ENCODE peak calls at places on chromosome 6, in eight cellular contexts. One of them, this sample, is unnamed.

GRCh38 chr6:135179920-135180457 is 1.1 kb upstream of the MYB start:
- DNase-seq in A549: no peak
- DNase-seq in psoas muscle: no peak
- DNase-seq in tibial nerve: no peak
- DNase-seq in astrocyte: peak; percentile 11
- DNase-seq in upper lobe of right lung: no peak
- DNase-seq in IMR-90: peak; percentile 46
- DNase-seq in cardiac muscle cell: no peak
- DNase-seq in this sample: no peak

GRCh38 chr6:79713701-79714322 is 82.7 kb downstream of the SH3BGRL2 start:
- DNase-seq in A549: peak; percentile 46
- DNase-seq in psoas muscle: peak; percentile 17
- DNase-seq in tibial nerve: no peak
- DNase-seq in astrocyte: no peak
- DNase-seq in upper lobe of right lung: no peak
- DNase-seq in IMR-90: peak; percentile 50
- DNase-seq in cardiac muscle cell: peak; percentile 76
- DNase-seq in this sample: no peak

GRCh38 chr6:56021943-56022342 is 146.6 kb upstream of the BMP5 start:
- DNase-seq in A549: no peak
- DNase-seq in psoas muscle: no peak
- DNase-seq in tibial nerve: no peak
- DNase-seq in astrocyte: no peak
- DNase-seq in upper lobe of right lung: no peak
- DNase-seq in IMR-90: no peak
- DNase-seq in cardiac muscle cell: no peak
- DNase-seq in this sample: no peak

GRCh38 chr6:121382467-121383121 is 48.3 kb upstream of the TBC1D32 start:
- DNase-seq in A549: peak; percentile 12
- DNase-seq in psoas muscle: no peak
- DNase-seq in tibial nerve: no peak
- DNase-seq in astrocyte: no peak
- DNase-seq in upper lobe of right lung: no peak
- DNase-seq in IMR-90: no peak
- DNase-seq in cardiac muscle cell: peak; percentile 71
- DNase-seq in this sample: no peak

GRCh38 chr6:47079638-47080037 is 37.5 kb upstream of the ADGRF1 start:
- DNase-seq in A549: peak; percentile 18
- DNase-seq in psoas muscle: no peak
- DNase-seq in tibial nerve: no peak
- DNase-seq in astrocyte: no peak
- DNase-seq in upper lobe of right lung: no peak
- DNase-seq in IMR-90: no peak
- DNase-seq in cardiac muscle cell: no peak
- DNase-seq in this sample: no peak

GRCh38 chr6:42257063-42257462 is 39.4 kb upstream of the MRPS10 start:
- DNase-seq in A549: no peak
- DNase-seq in psoas muscle: no peak
- DNase-seq in tibial nerve: no peak
- DNase-seq in astrocyte: no peak
- DNase-seq in upper lobe of right lung: no peak
- DNase-seq in IMR-90: no peak
- DNase-seq in cardiac muscle cell: no peak
- DNase-seq in this sample: no peak

GRCh38 chr6:48869595-48869994 is 593.5 kb downstream of the MMUT start:
- DNase-seq in A549: no peak
- DNase-seq in psoas muscle: no peak
- DNase-seq in tibial nerve: no peak
- DNase-seq in astrocyte: no peak
- DNase-seq in upper lobe of right lung: no peak
- DNase-seq in IMR-90: no peak
- DNase-seq in cardiac muscle cell: no peak
- DNase-seq in this sample: no peak

GRCh38 chr6:47288245-47289090 is 21.2 kb downstream of the TNFRSF21 start:
- DNase-seq in A549: no peak
- DNase-seq in psoas muscle: no peak
- DNase-seq in tibial nerve: no peak
- DNase-seq in astrocyte: no peak
- DNase-seq in upper lobe of right lung: no peak
- DNase-seq in IMR-90: no peak
- DNase-seq in cardiac muscle cell: no peak
- DNase-seq in this sample: no peak

GRCh38 chr6:960356-960755 is 267.4 kb upstream of the EXOC2 start:
- DNase-seq in A549: no peak
- DNase-seq in psoas muscle: no peak
- DNase-seq in tibial nerve: no peak
- DNase-seq in astrocyte: no peak
- DNase-seq in upper lobe of right lung: no peak
- DNase-seq in IMR-90: peak; percentile 6
- DNase-seq in cardiac muscle cell: no peak
- DNase-seq in this sample: no peak

DNA sequence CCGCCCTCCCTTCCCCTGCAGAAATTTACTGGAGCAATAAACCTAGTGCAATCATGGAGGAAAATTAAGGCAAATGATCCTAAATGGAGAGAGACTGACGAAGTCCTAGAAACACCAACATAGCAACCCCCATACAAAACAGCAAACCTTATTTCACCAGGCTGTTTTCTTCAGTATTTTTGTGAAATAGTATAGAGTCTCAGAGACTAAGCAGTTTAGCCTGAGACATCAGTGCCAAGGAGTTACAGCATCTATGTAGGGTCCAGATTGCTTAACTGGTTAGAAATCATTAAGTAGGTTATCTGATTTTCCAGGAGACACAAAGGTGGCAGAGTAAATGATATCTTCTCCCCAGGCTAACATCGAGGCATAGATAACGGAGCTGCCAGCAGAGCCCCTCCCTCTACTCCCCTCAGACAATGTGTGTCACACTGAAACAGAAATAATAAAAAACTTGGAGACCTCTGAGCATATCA is 472.9 kb upstream of the CITED2 start:
- DNase-seq in A549: no peak
- DNase-seq in psoas muscle: no peak
- DNase-seq in tibial nerve: no peak
- DNase-seq in astrocyte: no peak
- DNase-seq in upper lobe of right lung: no peak
- DNase-seq in IMR-90: no peak
- DNase-seq in cardiac muscle cell: no peak
- DNase-seq in this sample: no peak
- H3K27ac ChIP-seq in A549: no peak overlapping the region
- H3K27ac ChIP-seq in psoas muscle: no peak overlapping the region
- H3K27ac ChIP-seq in tibial nerve: no peak overlapping the region
- H3K27ac ChIP-seq in astrocyte: no peak overlapping the region
- H3K27ac ChIP-seq in upper lobe of right lung: no peak overlapping the region
- H3K27ac ChIP-seq in IMR-90: no peak overlapping the region
- H3K27ac ChIP-seq in cardiac muscle cell: no peak overlapping the region
- H3K27ac ChIP-seq in this sample: no peak overlapping the region

GRCh38 chr6:104685871-104686549 is 173.7 kb downstream of the HACE1 start:
- DNase-seq in A549: no peak
- DNase-seq in psoas muscle: no peak
- DNase-seq in tibial nerve: no peak
- DNase-seq in astrocyte: no peak
- DNase-seq in upper lobe of right lung: no peak
- DNase-seq in IMR-90: no peak
- DNase-seq in cardiac muscle cell: no peak
- DNase-seq in this sample: no peak

GRCh38 chr6:104688283-104688969 is 171.3 kb downstream of the HACE1 start:
- DNase-seq in A549: no peak
- DNase-seq in psoas muscle: no peak
- DNase-seq in tibial nerve: no peak
- DNase-seq in astrocyte: no peak
- DNase-seq in upper lobe of right lung: no peak
- DNase-seq in IMR-90: no peak
- DNase-seq in cardiac muscle cell: no peak
- DNase-seq in this sample: no peak

GRCh38 chr6:104686550-104687155 is 173.1 kb downstream of the HACE1 start:
- DNase-seq in A549: no peak
- DNase-seq in psoas muscle: no peak
- DNase-seq in tibial nerve: no peak
- DNase-seq in astrocyte: no peak
- DNase-seq in upper lobe of right lung: no peak
- DNase-seq in IMR-90: no peak
- DNase-seq in cardiac muscle cell: no peak
- DNase-seq in this sample: no peak

GRCh38 chr6:104682722-104683643 is 176.7 kb downstream of the HACE1 start:
- DNase-seq in A549: peak; percentile 66
- DNase-seq in psoas muscle: peak; percentile 36
- DNase-seq in tibial nerve: no peak
- DNase-seq in astrocyte: peak; percentile 18
- DNase-seq in upper lobe of right lung: peak; percentile 73
- DNase-seq in IMR-90: peak; percentile 59
- DNase-seq in cardiac muscle cell: peak; percentile 60
- DNase-seq in this sample: peak; percentile 8

DNA sequence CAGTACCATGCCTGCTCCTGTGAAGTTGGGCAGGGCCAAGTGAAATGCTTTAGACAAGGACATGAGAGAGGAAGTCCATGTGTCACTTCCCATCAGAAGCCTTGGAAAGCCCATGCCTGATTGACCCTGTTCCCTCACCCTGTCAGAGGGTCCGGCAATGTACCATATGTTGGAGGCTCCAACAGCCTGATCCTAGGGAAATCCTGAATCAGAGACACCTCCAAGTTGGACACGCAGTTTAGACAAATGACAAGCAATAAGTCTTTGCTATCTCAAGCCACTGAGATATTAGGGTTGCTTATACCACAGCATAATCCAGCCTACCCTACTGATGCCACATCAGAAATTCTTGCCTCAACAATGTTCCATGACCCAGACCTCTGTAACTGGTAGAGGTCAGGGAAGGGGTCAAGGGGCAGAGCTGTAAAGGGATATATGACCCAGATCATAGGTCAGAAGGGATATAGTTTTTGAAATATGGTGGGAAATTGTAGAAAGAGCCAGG is 174.8 kb downstream of the HACE1 start:
- DNase-seq in A549: no peak
- DNase-seq in psoas muscle: no peak
- DNase-seq in tibial nerve: no peak
- DNase-seq in astrocyte: no peak
- DNase-seq in upper lobe of right lung: no peak
- DNase-seq in IMR-90: no peak
- DNase-seq in cardiac muscle cell: no peak
- DNase-seq in this sample: no peak
- H3K27ac ChIP-seq in A549: no peak overlapping the region
- H3K27ac ChIP-seq in psoas muscle: no peak overlapping the region
- H3K27ac ChIP-seq in tibial nerve: no peak overlapping the region
- H3K27ac ChIP-seq in astrocyte: no peak overlapping the region
- H3K27ac ChIP-seq in upper lobe of right lung: no peak overlapping the region
- H3K27ac ChIP-seq in IMR-90: no peak overlapping the region
- H3K27ac ChIP-seq in cardiac muscle cell: no peak overlapping the region
- H3K27ac ChIP-seq in this sample: no peak overlapping the region

GRCh38 chr6:111731404-111732195 is 125.9 kb upstream of the TRAF3IP2 start:
- DNase-seq in A549: no peak
- DNase-seq in psoas muscle: no peak
- DNase-seq in tibial nerve: no peak
- DNase-seq in astrocyte: no peak
- DNase-seq in upper lobe of right lung: no peak
- DNase-seq in IMR-90: peak; percentile 6
- DNase-seq in cardiac muscle cell: no peak
- DNase-seq in this sample: no peak
- H3K27ac ChIP-seq in A549: no peak overlapping the region
- H3K27ac ChIP-seq in psoas muscle: no peak overlapping the region
- H3K27ac ChIP-seq in tibial nerve: peak overlapping the region; percentile 80
- H3K27ac ChIP-seq in astrocyte: no peak overlapping the region
- H3K27ac ChIP-seq in upper lobe of right lung: peak overlapping the region; percentile 1
- H3K27ac ChIP-seq in IMR-90: no peak overlapping the region
- H3K27ac ChIP-seq in cardiac muscle cell: no peak overlapping the region
- H3K27ac ChIP-seq in this sample: peak overlapping the region; percentile 43

DNA sequence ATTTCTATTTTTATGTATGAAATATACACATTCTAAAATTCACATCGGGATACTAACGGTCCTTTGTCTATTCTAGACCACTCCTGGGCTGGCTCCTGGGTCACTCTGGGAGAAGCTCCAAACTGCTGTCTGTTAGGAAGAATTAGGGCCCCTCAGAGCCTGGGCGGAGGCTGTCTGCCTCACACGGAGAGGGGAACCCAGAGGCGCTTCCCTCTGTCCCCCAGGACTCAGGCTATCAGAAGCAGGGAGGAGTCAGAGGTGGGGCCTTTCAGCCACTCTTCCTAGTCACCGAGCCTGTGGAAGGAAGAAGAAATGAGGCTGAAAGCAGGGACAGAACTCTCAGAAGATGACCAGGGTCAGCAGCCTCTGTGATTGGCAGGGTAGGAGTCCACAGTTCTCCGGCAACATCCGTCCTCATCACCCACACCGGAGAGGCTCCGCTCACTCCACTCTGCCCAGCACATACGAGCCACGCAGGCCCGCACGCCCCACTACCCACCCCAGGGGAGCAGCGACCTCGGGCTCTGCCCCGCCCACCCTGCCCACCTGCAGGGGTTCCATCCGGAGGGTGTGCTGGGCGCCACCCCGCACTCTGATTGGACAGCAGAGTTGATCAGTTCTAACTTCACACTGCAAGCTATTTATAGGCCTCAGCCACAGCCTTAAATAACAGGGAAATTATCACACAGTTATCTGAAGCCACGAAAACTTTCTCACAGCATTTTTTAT is 182.1 kb upstream of the AFDN start:
- DNase-seq in A549: no peak
- DNase-seq in psoas muscle: no peak
- DNase-seq in tibial nerve: no peak
- DNase-seq in astrocyte: no peak
- DNase-seq in upper lobe of right lung: no peak
- DNase-seq in IMR-90: no peak
- DNase-seq in cardiac muscle cell: no peak
- DNase-seq in this sample: no peak
- H3K27ac ChIP-seq in A549: no peak overlapping the region
- H3K27ac ChIP-seq in psoas muscle: no peak overlapping the region
- H3K27ac ChIP-seq in tibial nerve: peak overlapping the region; percentile 47
- H3K27ac ChIP-seq in astrocyte: no peak overlapping the region
- H3K27ac ChIP-seq in upper lobe of right lung: no peak overlapping the region
- H3K27ac ChIP-seq in IMR-90: no peak overlapping the region
- H3K27ac ChIP-seq in cardiac muscle cell: no peak overlapping the region
- H3K27ac ChIP-seq in this sample: no peak overlapping the region

GRCh38 chr6:37169458-37170272 is at the start of gene PIM1:
- DNase-seq in A549: peak; percentile 96
- DNase-seq in psoas muscle: peak; percentile 100
- DNase-seq in tibial nerve: peak; percentile 99
- DNase-seq in astrocyte: peak; percentile 88
- DNase-seq in upper lobe of right lung: peak; percentile 100
- DNase-seq in IMR-90: peak; percentile 95
- DNase-seq in cardiac muscle cell: peak; percentile 99
- DNase-seq in this sample: peak; percentile 99
- H3K27ac ChIP-seq in A549: peak within 1 kb of the TSS; percentile 97
- H3K27ac ChIP-seq in psoas muscle: peak within 1 kb of the TSS; percentile 94
- H3K27ac ChIP-seq in tibial nerve: peak within 1 kb of the TSS; percentile 97
- H3K27ac ChIP-seq in astrocyte: peak within 1 kb of the TSS; percentile 95
- H3K27ac ChIP-seq in upper lobe of right lung: peak within 1 kb of the TSS; percentile 93
- H3K27ac ChIP-seq in IMR-90: peak within 1 kb of the TSS; percentile 85
- H3K27ac ChIP-seq in cardiac muscle cell: peak within 1 kb of the TSS; percentile 85
- H3K27ac ChIP-seq in this sample: peak within 1 kb of the TSS; percentile 86

This sample was measured in substantia nigra.